ENCODE peak calls at places on chromosome 19, in five cellular contexts. X is H9; M is spleen; D is stimulated activated CD4-positive, alpha-beta T cell treated with anti-CD3 and anti-CD28 coated beads, TNF-alpha, amount 100 ng/mL, for 48 hours; Y is NCI-H1417. F is an unnamed sample.

GRCh38 chr19:29878973-29879654 is 62.9 kb upstream of the URI1 start:
- DNase-seq in X (peak), M (peak), D (no peak), Y (peak), F (peak)

GRCh38 chr19:17296976-17297375 is 6.2 kb downstream of the ABHD8 start:
- DNase-seq in X (no peak), M (no peak), D (no peak), Y (no peak), F (no peak)

GRCh38 chr19:2683430-2683995 is 19.0 kb downstream of the GNG7 start:
- DNase-seq in X (no peak), M (no peak), D (no peak), Y (no peak), F (no peak)

GRCh38 chr19:19061491-19061890 is 2.3 kb upstream of the SLC25A42 start:
- DNase-seq in X (no peak), M (no peak), D (no peak), Y (peak), F (peak)

GRCh38 chr19:10554760-10555612 is 10.8 kb downstream of the KRI1 start:
- DNase-seq in X (no peak), M (no peak), D (no peak), Y (peak), F (no peak)

GRCh38 chr19:38898788-38899446 is 501 bp downstream of the SIRT2 start:
- DNase-seq in X (no peak), M (no peak), D (no peak), Y (peak), F (no peak)

GRCh38 chr19:38061294-38061693 is 154.3 kb downstream of the SIPA1L3 start:
- DNase-seq in X (no peak), M (no peak), D (no peak), Y (no peak), F (no peak)

GRCh38 chr19:51398096-51398704 is 7.8 kb upstream of the C19orf84 start:
- DNase-seq in X (no peak), M (no peak), D (no peak), Y (peak), F (no peak)

F was measured in NCI-H345.